ENCODE peak calls at places on chromosomes 3 and 15, in five cellular contexts. F is HepG2, L is OCI-LY7, Y is SK-N-SH, Z is PC-3. T is an unnamed sample.

GRCh38 chr3:194386610-194387009 is 12.5 kb downstream of the GP5 start:
- DNase-seq in Y (no peak), Z (no peak), F (no peak), L (no peak), T (no peak)

GRCh38 chr15:57301307-57301706 is 75.0 kb upstream of the CGNL1 start:
- DNase-seq in Z (no peak), F (no peak), Y (no peak), L (no peak), T (no peak)

GRCh38 chr3:141280086-141280485 is 48.5 kb downstream of the PXYLP1 start:
- DNase-seq in Y (no peak), L (no peak), F (no peak), Z (no peak), T (no peak)

GRCh38 chr3:11477286-11477935 is 166.3 kb downstream of the VGLL4 start:
- DNase-seq in Z (peak; percentile 25), Y (no peak), L (no peak), F (no peak), T (peak; percentile 95)

GRCh38 chr3:33385423-33385822 is 54.8 kb downstream of the UBP1 start:
- DNase-seq in F (no peak), Y (no peak), L (peak; percentile 14), Z (no peak), T (no peak)

GRCh38 chr3:135565481-135565880 is 400.0 kb upstream of the PPP2R3A start:
- DNase-seq in F (no peak), L (no peak), Y (no peak), Z (no peak), T (no peak)

GRCh38 chr15:92165001-92165346 is 228.7 kb upstream of the ST8SIA2 start:
- DNase-seq in L (no peak), F (no peak), Z (no peak), Y (no peak), T (no peak)

GRCh38 chr3:135271562-135272290 is 476.7 kb downstream of the EPHB1 start:
- DNase-seq in Y (no peak), F (no peak), L (no peak), Z (no peak), T (no peak)

GRCh38 chr15:72237286-72238224 is 6.6 kb upstream of the PKM start:
- DNase-seq in Z (peak; percentile 94), L (no peak), F (peak; percentile 85), Y (peak; percentile 15), T (peak; percentile 90)

GRCh38 chr15:66858423-66859207 is 156.6 kb downstream of the SMAD6 start:
- DNase-seq in F (no peak), L (no peak), Y (no peak), Z (no peak), T (no peak)

GRCh38 chr15:100529556-100529955 is 806 bp upstream of the CERS3 start:
- DNase-seq in Y (no peak), F (no peak), L (no peak), Z (no peak), T (no peak)

GRCh38 chr15:73357999-73358665 is 10.6 kb downstream of the HCN4 start:
- DNase-seq in L (no peak), F (peak; percentile 51), Z (no peak), Y (no peak), T (no peak)

GRCh38 chr3:122572940-122573412 is 4.5 kb upstream of the PARP15 start:
- DNase-seq in Y (no peak), L (peak; percentile 77), Z (peak; percentile 98), F (peak; percentile 88), T (peak; percentile 63)

GRCh38 chr3:113743006-113743639 is 2.9 kb downstream of the NAA50 start:
- DNase-seq in Z (peak; percentile 31), L (peak; percentile 17), F (no peak), Y (no peak), T (no peak)

GRCh38 chr3:119230071-119230470 is 10.6 kb downstream of the B4GALT4 start:
- DNase-seq in F (no peak), L (no peak), Y (no peak), Z (no peak), T (no peak)
- H3K79me2 ChIP-seq in F (no peaks in the 10 kb centered on the region), L (no peaks in the 10 kb centered on the region), Y (peaks cover 7% of the 10 kb centered on the region), Z (peaks cover 13% of the 10 kb centered on the region), T (no peaks in the 10 kb centered on the region)

GRCh38 chr3:145898487-145898886 is 262.5 kb downstream of the PLOD2 start:
- DNase-seq in F (no peak), Z (no peak), Y (no peak), L (no peak), T (peak; percentile 2)

GRCh38 chr3:145889730-145890129 is 271.3 kb downstream of the PLOD2 start:
- DNase-seq in F (no peak), Y (no peak), Z (no peak), L (no peak), T (no peak)

GRCh38 chr3:145899229-145899628 is 261.8 kb downstream of the PLOD2 start:
- DNase-seq in L (no peak), F (no peak), Z (no peak), Y (no peak), T (no peak)

GRCh38 chr3:145892869-145893268 is 268.1 kb downstream of the PLOD2 start:
- DNase-seq in Z (no peak), L (no peak), Y (no peak), F (peak; percentile 10), T (no peak)

DNA sequence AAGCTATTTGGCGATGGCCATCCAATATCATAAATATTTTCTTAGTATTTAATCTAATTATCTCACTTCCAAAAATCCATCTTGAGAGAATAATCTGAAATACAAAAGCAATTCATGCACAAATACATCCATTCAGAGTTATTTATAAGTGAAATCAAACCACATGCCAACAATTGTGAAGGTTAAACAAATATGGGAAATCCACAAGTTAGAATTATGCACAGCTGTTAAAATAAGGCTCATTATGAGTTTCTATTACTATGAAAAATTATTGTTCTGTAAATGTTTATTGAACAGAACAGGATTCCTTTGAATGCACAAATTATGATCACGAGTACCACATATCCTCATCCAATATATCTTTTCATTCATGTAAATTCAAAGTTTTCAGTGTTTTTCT is 267.7 kb downstream of the PLOD2 start:
- DNase-seq in L (no peak), F (no peak), Z (no peak), Y (no peak), T (no peak)
- H3K36me3 ChIP-seq in L (no peaks in the 10 kb centered on the region), F (no peaks in the 10 kb centered on the region), Z (no peaks in the 10 kb centered on the region), Y (no peaks in the 10 kb centered on the region), T (no peaks in the 10 kb centered on the region)

DNA sequence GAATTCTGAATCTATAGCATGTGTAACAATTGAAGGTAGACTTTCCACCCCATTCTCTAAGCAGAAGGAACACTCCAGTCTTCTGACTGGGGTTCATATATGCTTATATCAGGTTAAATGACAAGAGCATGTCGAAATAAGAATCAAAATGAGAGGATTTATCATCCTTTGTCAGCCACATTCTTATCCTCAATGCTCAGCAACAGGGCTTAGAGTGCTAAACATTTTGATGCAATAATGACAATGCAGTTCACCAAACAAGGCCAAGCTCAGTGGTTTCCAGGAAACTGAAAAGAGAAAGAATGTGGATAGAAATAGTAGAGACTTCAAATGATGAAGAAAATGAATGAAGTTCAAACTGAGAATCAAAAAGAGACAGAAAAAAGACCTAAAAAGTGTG is 78.0 kb downstream of the FSIP1 start:
- DNase-seq in Z (no peak), L (no peak), Y (no peak), F (no peak), T (no peak)
- TF ChIP-seq CTCF in Z (no peak), L (no peak), Y (no peak), F (no peak), T (no peak)

GRCh38 chr3:149845570-149846244 is 32.7 kb downstream of the RNF13 start:
- DNase-seq in Z (peak; percentile 81), L (no peak), Y (no peak), F (peak; percentile 53), T (no peak)

GRCh38 chr3:149844073-149844472 is 31.1 kb downstream of the RNF13 start:
- DNase-seq in L (no peak), Z (no peak), F (no peak), Y (no peak), T (no peak)

GRCh38 chr3:149848238-149848637 is 35.2 kb downstream of the RNF13 start:
- DNase-seq in Z (no peak), Y (no peak), F (no peak), L (no peak), T (no peak)

GRCh38 chr3:149839874-149840273 is 26.9 kb downstream of the RNF13 start:
- DNase-seq in Z (no peak), L (no peak), Y (no peak), F (no peak), T (no peak)

GRCh38 chr3:149843502-149843901 is 30.5 kb downstream of the RNF13 start:
- DNase-seq in F (peak; percentile 81), Z (no peak), L (no peak), Y (no peak), T (no peak)
- H3K79me2 ChIP-seq in F (peaks cover 60% of the 10 kb centered on the region), Z (peaks cover 66% of the 10 kb centered on the region), L (peaks cover 22% of the 10 kb centered on the region), Y (peaks cover 12% of the 10 kb centered on the region), T (no peaks in the 10 kb centered on the region)

DNA sequence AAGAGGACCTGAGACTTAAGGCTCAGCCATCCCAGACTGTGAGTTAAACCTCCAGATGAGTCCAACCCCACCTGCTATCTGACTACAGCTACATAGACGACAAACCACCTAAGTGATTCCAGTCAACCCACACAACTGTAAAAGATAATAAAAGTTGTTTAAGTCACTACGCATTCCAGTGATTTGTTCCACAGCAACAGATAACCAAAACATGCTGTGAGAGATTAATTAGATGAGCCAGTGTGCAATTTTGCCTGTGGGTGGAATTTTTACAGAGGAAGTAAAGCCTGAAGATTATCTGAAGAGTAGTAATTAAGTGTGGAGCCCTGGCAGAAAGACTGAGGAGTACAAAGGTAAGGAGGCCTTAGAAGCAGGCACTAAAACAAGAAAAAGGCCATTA is 5.4 kb downstream of the BTBD1 start:
- DNase-seq in Z (no peak), Y (no peak), L (no peak), F (no peak), T (no peak)
- H3K36me3 ChIP-seq in Z (peaks cover 14% of the 10 kb centered on the region), Y (peaks cover 12% of the 10 kb centered on the region), L (peaks cover 87% of the 10 kb centered on the region), F (peaks cover 5% of the 10 kb centered on the region), T (no peaks in the 10 kb centered on the region)

GRCh38 chr3:197926418-197926817 is 23.6 kb upstream of the RPL35A start:
- DNase-seq in Y (no peak), L (peak; percentile 6), F (no peak), Z (no peak), T (no peak)
- TF ChIP-seq CTCF in Y (peak; percentile 37), L (peak; percentile 63), F (peak; percentile 68), Z (peak; percentile 55), T (peak; percentile 25)

DNA sequence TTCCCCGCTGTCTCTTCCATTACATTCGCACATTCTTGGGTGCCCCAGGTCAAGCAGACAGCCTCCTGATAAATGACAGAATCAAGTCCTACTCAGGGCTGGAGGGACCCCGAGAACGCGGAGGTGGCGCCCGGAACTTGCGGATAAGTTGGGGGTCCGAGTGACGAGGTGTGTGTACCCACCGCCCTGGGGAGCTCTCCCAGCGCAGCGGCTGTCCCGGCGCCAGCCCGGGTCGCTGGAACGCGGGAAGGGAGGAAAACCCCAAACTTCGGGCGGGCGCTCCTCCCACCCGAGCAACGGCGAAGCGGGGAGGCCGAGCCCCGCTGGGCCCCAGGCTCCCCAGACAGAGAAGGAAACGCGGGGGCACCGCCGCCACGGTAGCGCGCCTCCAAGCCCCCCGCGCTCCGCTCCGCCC is 550 bp downstream of the CLN6 start:
- DNase-seq in L (peak; percentile 54), Z (no peak), F (no peak), Y (no peak), T (no peak)
- H3K79me2 ChIP-seq in L (peaks cover 52% of the 10 kb centered on the region), Z (peaks cover 55% of the 10 kb centered on the region), F (peaks cover 40% of the 10 kb centered on the region), Y (peaks cover 52% of the 10 kb centered on the region), T (peaks cover 45% of the 10 kb centered on the region)

DNA sequence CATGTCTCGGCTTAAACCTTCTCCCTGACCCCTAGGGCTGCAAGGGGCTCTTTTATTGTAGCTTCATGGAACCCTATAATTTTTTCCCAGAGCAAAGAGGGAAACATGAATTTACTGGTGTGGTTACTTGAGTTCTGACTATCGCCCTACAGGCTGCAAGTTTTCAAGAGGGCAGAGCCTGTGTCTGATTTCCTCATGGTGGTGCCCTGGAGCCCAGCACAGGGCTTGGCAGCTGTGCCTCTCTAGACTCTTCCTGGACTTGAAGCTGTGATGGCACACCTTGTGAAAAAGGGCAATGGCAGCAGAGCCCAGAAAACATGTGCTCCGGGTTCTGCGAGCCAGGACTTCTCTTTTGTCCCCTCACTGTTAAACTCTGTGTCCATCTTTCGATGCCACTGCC is 34.2 kb upstream of the TF start:
- DNase-seq in F (no peak), Y (no peak), Z (no peak), L (no peak), T (no peak)
- H3K36me3 ChIP-seq in F (no peaks in the 10 kb centered on the region), Y (no peaks in the 10 kb centered on the region), Z (no peaks in the 10 kb centered on the region), L (no peaks in the 10 kb centered on the region), T (no peaks in the 10 kb centered on the region)